ENCODE peak calls at places on chromosomes 7 and 10, in four cellular contexts. Y, Q, W and C are unnamed samples.
A peak's percentile ranks its signal among the peaks of the same experiment; 100 is the strongest.

GRCh38 chr10:119335671-119336353 is 128.4 kb downstream of the GRK5 start:
- DNase-seq in Y (no peak), Q (no peak), W (no peak), C (no peak)

GRCh38 chr7:139730746-139731612 is 46.8 kb downstream of the HIPK2 start:
- DNase-seq in Y (peak; percentile 74), Q (no peak), W (peak; percentile 74), C (no peak)

GRCh38 chr10:11108356-11108755 is 90.7 kb downstream of the CELF2 start:
- DNase-seq in Y (no peak), Q (no peak), W (no peak), C (no peak)

GRCh38 chr7:46784746-46785145 is 797.2 kb downstream of the TNS3 start:
- DNase-seq in Y (peak; percentile 90), Q (peak; percentile 54), W (no peak), C (no peak)

GRCh38 chr7:11345621-11346020 is 371.9 kb downstream of the PHF14 start:
- DNase-seq in Y (peak; percentile 50), Q (no peak), W (no peak), C (no peak)

GRCh38 chr10:59634102-59634501 is 75.5 kb downstream of the SLC16A9 start:
- DNase-seq in Y (no peak), Q (no peak), W (no peak), C (no peak)

GRCh38 chr10:77628906-77629730 is 8.5 kb downstream of the KCNMA1 start:
- DNase-seq in Y (peak; percentile 55), Q (peak; percentile 66), W (no peak), C (no peak)

GRCh38 chr7:158266817-158267736 is 320.5 kb downstream of the PTPRN2 start:
- DNase-seq in Y (no peak), Q (no peak), W (no peak), C (no peak)

GRCh38 chr10:113991091-113991860 is 52.4 kb upstream of the ADRB1 start:
- DNase-seq in Y (peak; percentile 6), Q (no peak), W (no peak), C (no peak)

GRCh38 chr7:135510603-135511183 is 791 bp upstream of the CNOT4 start:
- DNase-seq in Y (peak; percentile 29), Q (no peak), W (peak; percentile 18), C (no peak)

GRCh38 chr7:128946936-128947830 is 9.5 kb downstream of the IRF5 start:
- DNase-seq in Y (no peak), Q (no peak), W (no peak), C (no peak)

GRCh38 chr10:32372000-32372875 is 25.3 kb upstream of the EPC1 start:
- DNase-seq in Y (peak; percentile 43), Q (no peak), W (no peak), C (no peak)

GRCh38 chr7:32093415-32094408 is 23.5 kb upstream of the PDE1C start:
- DNase-seq in Y (peak; percentile 13), Q (no peak), W (no peak), C (no peak)

GRCh38 chr7:47147213-47147631 is 434.7 kb downstream of the TNS3 start:
- DNase-seq in Y (peak; percentile 77), Q (no peak), W (no peak), C (no peak)

GRCh38 chr10:44888861-44889260 is 22.3 kb upstream of the TMEM72 start:
- DNase-seq in Y (no peak), Q (no peak), W (no peak), C (no peak)

GRCh38 chr10:79182763-79183467 is 114.1 kb downstream of the ZMIZ1 start:
- DNase-seq in Y (no peak), Q (no peak), W (no peak), C (no peak)

GRCh38 chr10:62744136-62744535 is 60.4 kb upstream of the ADO start:
- DNase-seq in Y (peak; percentile 13), Q (no peak), W (no peak), C (no peak)

GRCh38 chr10:131728829-131729228 is 172.0 kb upstream of the PPP2R2D start:
- DNase-seq in Y (no peak), Q (no peak), W (no peak), C (no peak)

GRCh38 chr10:33271969-33272583 is 62.4 kb downstream of the NRP1 start:
- DNase-seq in Y (no peak), Q (no peak), W (no peak), C (no peak)

GRCh38 chr7:83648464-83649241 is at the start of gene SEMA3E:
- DNase-seq in Y (peak; percentile 46), Q (no peak), W (peak; percentile 24), C (peak; percentile 26)

GRCh38 chr10:116720241-116721047 is 21.9 kb downstream of the HSPA12A start:
- DNase-seq in Y (no peak), Q (no peak), W (no peak), C (no peak)

GRCh38 chr7:113825832-113826231 is 93.0 kb downstream of the PPP1R3A start:
- DNase-seq in Y (no peak), Q (no peak), W (no peak), C (no peak)

GRCh38 chr10:6408799-6409198 is 171.3 kb downstream of the PRKCQ start:
- DNase-seq in Y (no peak), Q (no peak), W (no peak), C (no peak)

GRCh38 chr10:11863353-11864105 is 40.4 kb downstream of the PROSER2 start:
- DNase-seq in Y (no peak), Q (no peak), W (peak; percentile 73), C (no peak)

GRCh38 chr10:102642553-102643345 is 1.5 kb upstream of the TRIM8 start:
- DNase-seq in Y (peak; percentile 60), Q (peak; percentile 60), W (peak; percentile 57), C (no peak)